ENCODE peak calls at places on chromosomes 5 and 9, in five cellular contexts. One of them, this sample, is unnamed.

GRCh38 chr5:5298068-5298633 is 124.3 kb upstream of the ICE1 start:
- DNase-seq in HT-29: no peak
- DNase-seq in MG63: no peak
- DNase-seq in HEK293T: no peak
- DNase-seq in iPS-NIHi11: no peak
- DNase-seq in this sample: no peak

GRCh38 chr5:76351577-76351976 is 51.5 kb upstream of the IQGAP2 start:
- DNase-seq in HT-29: no peak
- DNase-seq in MG63: no peak
- DNase-seq in iPS-NIHi11: no peak
- DNase-seq in HEK293T: no peak
- DNase-seq in this sample: no peak

GRCh38 chr9:107158321-107158720 is 124.8 kb upstream of the RAD23B start:
- DNase-seq in HEK293T: peak; percentile 52
- DNase-seq in MG63: no peak
- DNase-seq in HT-29: peak; percentile 59
- DNase-seq in iPS-NIHi11: peak; percentile 70
- DNase-seq in this sample: peak; percentile 56

GRCh38 chr5:80573062-80573461 is 3.0 kb upstream of the ANKRD34B start:
- DNase-seq in iPS-NIHi11: no peak
- DNase-seq in HEK293T: no peak
- DNase-seq in HT-29: no peak
- DNase-seq in MG63: no peak
- DNase-seq in this sample: no peak

GRCh38 chr9:36136277-36136893 is at the start of gene GLIPR2:
- DNase-seq in MG63: peak; percentile 87
- DNase-seq in iPS-NIHi11: peak; percentile 93
- DNase-seq in HEK293T: peak; percentile 84
- DNase-seq in HT-29: no peak
- DNase-seq in this sample: peak; percentile 60

GRCh38 chr5:74631088-74631960 is 9.2 kb downstream of the ENC1 start:
- DNase-seq in iPS-NIHi11: no peak
- DNase-seq in HEK293T: no peak
- DNase-seq in MG63: peak; percentile 42
- DNase-seq in HT-29: peak; percentile 70
- DNase-seq in this sample: no peak

GRCh38 chr9:129548571-129549135 is 72.2 kb downstream of the C9orf50 start:
- DNase-seq in HEK293T: no peak
- DNase-seq in HT-29: no peak
- DNase-seq in MG63: no peak
- DNase-seq in iPS-NIHi11: no peak
- DNase-seq in this sample: no peak

GRCh38 chr5:113493446-113493845 is 5.2 kb upstream of the MCC start:
- DNase-seq in HEK293T: no peak
- DNase-seq in HT-29: no peak
- DNase-seq in iPS-NIHi11: no peak
- DNase-seq in MG63: no peak
- DNase-seq in this sample: no peak

GRCh38 chr5:91499943-91500531 is 116.9 kb upstream of the ARRDC3 start:
- DNase-seq in MG63: no peak
- DNase-seq in iPS-NIHi11: peak; percentile 52
- DNase-seq in HT-29: peak; percentile 56
- DNase-seq in HEK293T: peak; percentile 44
- DNase-seq in this sample: no peak

GRCh38 chr5:38845555-38846378 is at the start of gene OSMR:
- DNase-seq in HEK293T: peak; percentile 53
- DNase-seq in iPS-NIHi11: peak; percentile 74
- DNase-seq in MG63: peak; percentile 98
- DNase-seq in HT-29: no peak
- DNase-seq in this sample: peak; percentile 69